ENCODE peak calls at places on chromosome 4, in four cellular contexts. Q, I, U and R are unnamed samples.

GRCh38 chr4:114599231-114600065 is 841 bp downstream of the UGT8 start:
- DNase-seq in Q (no peak), U (no peak), I (no peak), R (no peak)

GRCh38 chr4:168621806-168622589 is 125.1 kb downstream of the PALLD start:
- DNase-seq in U (peak; percentile 68), I (no peak), Q (no peak), R (no peak)

GRCh38 chr4:122747068-122747467 is 14.6 kb downstream of the BBS12 start:
- DNase-seq in U (no peak), I (no peak), Q (no peak), R (no peak)

GRCh38 chr4:144450526-144450925 is 195.4 kb upstream of the HHIP start:
- DNase-seq in I (no peak), Q (no peak), U (no peak), R (no peak)

GRCh38 chr4:77481856-77482255 is 123.8 kb upstream of the CXCL13 start:
- DNase-seq in Q (no peak), I (no peak), U (no peak), R (no peak)

GRCh38 chr4:153794001-153794400 is 5.1 kb upstream of the SFRP2 start:
- DNase-seq in Q (no peak), U (no peak), I (no peak), R (no peak)

GRCh38 chr4:106291678-106292077 is 24.3 kb downstream of the TBCK start:
- DNase-seq in I (no peak), Q (no peak), U (no peak), R (no peak)

GRCh38 chr4:76208005-76208765 is 5.4 kb downstream of the SCARB2 start:
- DNase-seq in I (no peak), U (peak; percentile 76), Q (peak; percentile 74), R (no peak)

GRCh38 chr4:106287353-106287969 is 28.5 kb downstream of the TBCK start:
- DNase-seq in Q (no peak), I (peak; percentile 35), U (peak; percentile 57), R (no peak)

DNA sequence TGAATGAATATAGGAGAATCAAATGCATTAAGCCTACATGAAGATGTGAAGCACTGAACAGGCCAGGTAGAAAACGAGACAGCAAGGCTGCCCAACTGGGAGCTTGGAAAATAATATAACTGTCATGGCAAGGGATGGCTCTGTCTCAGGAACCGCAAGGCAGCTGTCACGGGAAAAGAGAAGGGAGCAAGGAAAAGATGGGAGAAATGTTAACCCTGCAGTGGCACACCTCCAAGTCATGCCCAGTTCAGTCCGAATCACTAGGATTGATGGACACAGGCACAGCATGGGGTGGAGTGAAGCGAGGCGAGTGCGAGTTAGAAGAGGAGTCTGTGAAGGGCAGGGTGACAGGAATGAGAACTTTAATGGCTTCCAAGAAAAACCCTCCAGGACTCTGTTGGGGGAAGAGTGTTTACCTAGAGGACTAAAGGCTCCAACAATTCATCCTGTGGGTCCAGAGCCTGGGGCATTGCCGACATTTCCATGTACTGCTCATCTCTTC is 144.1 kb upstream of the ETNPPL start:
- DNase-seq in I (no peak), U (no peak), Q (no peak), R (no peak)
- H3K27me3 ChIP-seq in I (no peaks in the 10 kb centered on the region), U (no peaks in the 10 kb centered on the region), Q (no peaks in the 10 kb centered on the region), R (no peaks in the 10 kb centered on the region)

DNA sequence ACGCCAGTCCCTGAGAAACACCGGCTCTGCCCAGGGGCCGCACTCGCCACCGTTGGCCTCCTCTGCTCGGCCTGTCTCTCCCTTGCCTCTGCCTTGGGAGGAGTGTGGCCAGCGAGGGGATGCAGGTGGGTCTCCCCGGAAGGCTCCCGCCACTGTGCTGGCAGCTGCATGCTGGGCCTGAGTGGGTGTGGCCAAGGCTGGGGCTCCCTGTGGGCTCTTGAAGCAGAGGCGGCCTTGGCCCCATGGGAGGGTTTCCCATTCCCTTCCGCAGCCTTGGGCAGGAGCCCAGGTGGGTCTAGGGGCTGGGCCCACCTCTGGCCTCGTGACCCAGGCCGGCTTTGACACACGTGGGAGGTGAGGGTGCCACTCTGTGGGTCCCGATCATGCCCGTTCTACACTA is 19.1 kb downstream of the FGFRL1 start:
- DNase-seq in Q (no peak), U (no peak), I (no peak), R (no peak)
- H3K27me3 ChIP-seq in Q (no peaks in the 10 kb centered on the region), U (no peaks in the 10 kb centered on the region), I (no peaks in the 10 kb centered on the region), R (no peaks in the 10 kb centered on the region)

GRCh38 chr4:127708985-127709384 is 21.2 kb upstream of the SLC25A31 start:
- DNase-seq in I (no peak), Q (no peak), U (peak; percentile 56), R (peak; percentile 87)
- H3K27me3 ChIP-seq in I (no peaks in the 10 kb centered on the region), Q (no peaks in the 10 kb centered on the region), U (no peaks in the 10 kb centered on the region), R (no peaks in the 10 kb centered on the region)

GRCh38 chr4:141009931-141010330 is 123.3 kb downstream of the RNF150 start:
- DNase-seq in I (no peak), Q (no peak), U (no peak), R (no peak)

GRCh38 chr4:141013899-141014298 is 119.4 kb downstream of the RNF150 start:
- DNase-seq in Q (no peak), I (no peak), U (no peak), R (no peak)

GRCh38 chr4:141006236-141006802 is 127.0 kb downstream of the RNF150 start:
- DNase-seq in I (no peak), Q (no peak), U (no peak), R (no peak)

GRCh38 chr4:141016117-141016798 is 117.0 kb downstream of the RNF150 start:
- DNase-seq in Q (no peak), U (no peak), I (no peak), R (no peak)

GRCh38 chr4:141011799-141012377 is 121.4 kb downstream of the RNF150 start:
- DNase-seq in Q (no peak), U (no peak), I (no peak), R (no peak)
- H3K27me3 ChIP-seq in Q (no peaks in the 10 kb centered on the region), U (no peaks in the 10 kb centered on the region), I (no peaks in the 10 kb centered on the region), R (no peaks in the 10 kb centered on the region)

DNA sequence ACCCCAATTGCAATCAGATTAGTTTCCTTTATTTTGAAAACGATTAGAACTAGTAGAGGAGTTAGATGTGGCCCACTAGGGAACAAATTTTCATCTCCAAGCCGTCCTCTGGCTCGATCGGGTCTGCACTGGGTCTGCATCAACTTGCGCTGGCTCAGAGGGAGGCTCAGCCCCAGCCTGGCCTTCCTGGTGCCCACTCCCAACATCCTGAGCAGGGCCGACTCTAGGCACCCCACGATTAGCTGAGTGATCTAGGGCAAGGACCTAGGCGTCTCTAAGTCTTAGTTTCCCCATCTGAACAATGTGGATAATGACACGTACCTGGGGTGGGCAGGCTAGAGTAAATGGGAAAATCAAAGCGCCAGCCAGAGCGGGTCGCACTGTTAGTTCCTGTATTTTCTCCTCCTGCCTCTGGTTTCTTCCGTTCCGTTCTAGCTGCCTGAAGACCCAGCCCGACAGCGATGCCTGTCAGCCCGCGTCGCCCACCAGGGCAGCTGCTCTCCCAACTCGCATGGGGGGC is 7.7 kb upstream of the HAND2 start:
- DNase-seq in I (no peak), Q (no peak), U (no peak), R (no peak)
- H3K27me3 ChIP-seq in I (peaks cover 64% of the 10 kb centered on the region), Q (peaks cover 15% of the 10 kb centered on the region), U (peaks cover 53% of the 10 kb centered on the region), R (peaks cover 97% of the 10 kb centered on the region)